ENCODE peak calls at places on chromosomes 16 and 17, in ten cellular contexts. One of them, this sample, is unnamed.

GRCh38 chr16:86252596-86252995 is 257.7 kb upstream of the FOXF1 start:
- DNase-seq in GM23248: peak
- DNase-seq in body of pancreas: no peak
- DNase-seq in heart left ventricle: no peak
- DNase-seq in mammary epithelial cell: peak
- DNase-seq in GM23338: peak
- DNase-seq in gastrocnemius medialis: no peak
- DNase-seq in sigmoid colon: no peak
- DNase-seq in lung: no peak
- DNase-seq in fibroblast of pulmonary artery: peak
- DNase-seq in this sample: no peak

GRCh38 chr17:35709874-35710273 is 21.6 kb upstream of the RASL10B start:
- DNase-seq in GM23248: peak
- DNase-seq in body of pancreas: no peak
- DNase-seq in heart left ventricle: no peak
- DNase-seq in mammary epithelial cell: no peak
- DNase-seq in GM23338: no peak
- DNase-seq in gastrocnemius medialis: no peak
- DNase-seq in sigmoid colon: no peak
- DNase-seq in lung: no peak
- DNase-seq in fibroblast of pulmonary artery: peak
- DNase-seq in this sample: no peak

GRCh38 chr16:57824880-57825279 is 22.6 kb upstream of the KIFC3 start:
- DNase-seq in GM23248: no peak
- DNase-seq in body of pancreas: no peak
- DNase-seq in heart left ventricle: no peak
- DNase-seq in mammary epithelial cell: peak
- DNase-seq in GM23338: peak
- DNase-seq in gastrocnemius medialis: no peak
- DNase-seq in sigmoid colon: no peak
- DNase-seq in lung: peak
- DNase-seq in fibroblast of pulmonary artery: no peak
- DNase-seq in this sample: no peak

GRCh38 chr17:76540381-76541300 is 797 bp downstream of the PRCD start:
- DNase-seq in GM23248: peak
- DNase-seq in body of pancreas: peak
- DNase-seq in heart left ventricle: peak
- DNase-seq in mammary epithelial cell: peak
- DNase-seq in GM23338: peak
- DNase-seq in gastrocnemius medialis: peak
- DNase-seq in sigmoid colon: peak
- DNase-seq in lung: peak
- DNase-seq in fibroblast of pulmonary artery: peak
- DNase-seq in this sample: peak

GRCh38 chr16:49660647-49661046 is 195.3 kb downstream of the ZNF423 start:
- DNase-seq in GM23248: no peak
- DNase-seq in body of pancreas: no peak
- DNase-seq in heart left ventricle: no peak
- DNase-seq in mammary epithelial cell: no peak
- DNase-seq in GM23338: no peak
- DNase-seq in gastrocnemius medialis: no peak
- DNase-seq in sigmoid colon: no peak
- DNase-seq in lung: no peak
- DNase-seq in fibroblast of pulmonary artery: no peak
- DNase-seq in this sample: no peak

GRCh38 chr17:2054740-2055493 is at the start of gene HIC1:
- DNase-seq in GM23248: peak
- DNase-seq in body of pancreas: peak
- DNase-seq in heart left ventricle: peak
- DNase-seq in mammary epithelial cell: peak
- DNase-seq in GM23338: peak
- DNase-seq in gastrocnemius medialis: peak
- DNase-seq in sigmoid colon: peak
- DNase-seq in lung: peak
- DNase-seq in fibroblast of pulmonary artery: peak
- DNase-seq in this sample: no peak

GRCh38 chr17:33438136-33438535 is 145.0 kb upstream of the ASIC2 start:
- DNase-seq in GM23248: no peak
- DNase-seq in body of pancreas: no peak
- DNase-seq in heart left ventricle: no peak
- DNase-seq in mammary epithelial cell: peak
- DNase-seq in GM23338: no peak
- DNase-seq in gastrocnemius medialis: no peak
- DNase-seq in sigmoid colon: no peak
- DNase-seq in lung: no peak
- DNase-seq in fibroblast of pulmonary artery: peak
- DNase-seq in this sample: no peak

GRCh38 chr16:23213831-23214230 is 31.3 kb downstream of the SCNN1G start:
- DNase-seq in GM23248: no peak
- DNase-seq in body of pancreas: no peak
- DNase-seq in heart left ventricle: no peak
- DNase-seq in mammary epithelial cell: no peak
- DNase-seq in GM23338: no peak
- DNase-seq in gastrocnemius medialis: no peak
- DNase-seq in sigmoid colon: no peak
- DNase-seq in lung: no peak
- DNase-seq in fibroblast of pulmonary artery: no peak
- DNase-seq in this sample: no peak

GRCh38 chr17:15092762-15093161 is 172.4 kb downstream of the PMP22 start:
- DNase-seq in GM23248: peak
- DNase-seq in body of pancreas: no peak
- DNase-seq in heart left ventricle: no peak
- DNase-seq in mammary epithelial cell: peak
- DNase-seq in GM23338: no peak
- DNase-seq in gastrocnemius medialis: no peak
- DNase-seq in sigmoid colon: no peak
- DNase-seq in lung: no peak
- DNase-seq in fibroblast of pulmonary artery: peak
- DNase-seq in this sample: peak

GRCh38 chr17:59331129-59331928 is at the start of gene YPEL2:
- DNase-seq in GM23248: peak
- DNase-seq in body of pancreas: peak
- DNase-seq in heart left ventricle: peak
- DNase-seq in mammary epithelial cell: peak
- DNase-seq in GM23338: peak
- DNase-seq in gastrocnemius medialis: peak
- DNase-seq in sigmoid colon: peak
- DNase-seq in lung: peak
- DNase-seq in fibroblast of pulmonary artery: peak
- DNase-seq in this sample: peak

GRCh38 chr17:59332890-59333377 is 1.5 kb downstream of the YPEL2 start:
- DNase-seq in GM23248: peak
- DNase-seq in body of pancreas: peak
- DNase-seq in heart left ventricle: no peak
- DNase-seq in mammary epithelial cell: no peak
- DNase-seq in GM23338: no peak
- DNase-seq in gastrocnemius medialis: peak
- DNase-seq in sigmoid colon: peak
- DNase-seq in lung: peak
- DNase-seq in fibroblast of pulmonary artery: peak
- DNase-seq in this sample: no peak

GRCh38 chr17:59331929-59332889 is 754 bp downstream of the YPEL2 start:
- DNase-seq in GM23248: peak
- DNase-seq in body of pancreas: peak
- DNase-seq in heart left ventricle: peak
- DNase-seq in mammary epithelial cell: peak
- DNase-seq in GM23338: peak
- DNase-seq in gastrocnemius medialis: peak
- DNase-seq in sigmoid colon: peak
- DNase-seq in lung: peak
- DNase-seq in fibroblast of pulmonary artery: peak
- DNase-seq in this sample: no peak

GRCh38 chr17:59335685-59336084 is 4.2 kb downstream of the YPEL2 start:
- DNase-seq in GM23248: no peak
- DNase-seq in body of pancreas: no peak
- DNase-seq in heart left ventricle: no peak
- DNase-seq in mammary epithelial cell: no peak
- DNase-seq in GM23338: no peak
- DNase-seq in gastrocnemius medialis: no peak
- DNase-seq in sigmoid colon: no peak
- DNase-seq in lung: no peak
- DNase-seq in fibroblast of pulmonary artery: no peak
- DNase-seq in this sample: no peak

GRCh38 chr17:59333845-59334244 is 2.4 kb downstream of the YPEL2 start:
- DNase-seq in GM23248: no peak
- DNase-seq in body of pancreas: no peak
- DNase-seq in heart left ventricle: no peak
- DNase-seq in mammary epithelial cell: no peak
- DNase-seq in GM23338: no peak
- DNase-seq in gastrocnemius medialis: no peak
- DNase-seq in sigmoid colon: no peak
- DNase-seq in lung: no peak
- DNase-seq in fibroblast of pulmonary artery: no peak
- DNase-seq in this sample: no peak
- H3K4me3 ChIP-seq in GM23248: no peak
- H3K4me3 ChIP-seq in body of pancreas: no peak
- H3K4me3 ChIP-seq in heart left ventricle: peak
- H3K4me3 ChIP-seq in mammary epithelial cell: no peak
- H3K4me3 ChIP-seq in GM23338: no peak
- H3K4me3 ChIP-seq in gastrocnemius medialis: peak
- H3K4me3 ChIP-seq in sigmoid colon: no peak
- H3K4me3 ChIP-seq in lung: no peak
- H3K4me3 ChIP-seq in fibroblast of pulmonary artery: no peak
- H3K4me3 ChIP-seq in this sample: no peak

DNA sequence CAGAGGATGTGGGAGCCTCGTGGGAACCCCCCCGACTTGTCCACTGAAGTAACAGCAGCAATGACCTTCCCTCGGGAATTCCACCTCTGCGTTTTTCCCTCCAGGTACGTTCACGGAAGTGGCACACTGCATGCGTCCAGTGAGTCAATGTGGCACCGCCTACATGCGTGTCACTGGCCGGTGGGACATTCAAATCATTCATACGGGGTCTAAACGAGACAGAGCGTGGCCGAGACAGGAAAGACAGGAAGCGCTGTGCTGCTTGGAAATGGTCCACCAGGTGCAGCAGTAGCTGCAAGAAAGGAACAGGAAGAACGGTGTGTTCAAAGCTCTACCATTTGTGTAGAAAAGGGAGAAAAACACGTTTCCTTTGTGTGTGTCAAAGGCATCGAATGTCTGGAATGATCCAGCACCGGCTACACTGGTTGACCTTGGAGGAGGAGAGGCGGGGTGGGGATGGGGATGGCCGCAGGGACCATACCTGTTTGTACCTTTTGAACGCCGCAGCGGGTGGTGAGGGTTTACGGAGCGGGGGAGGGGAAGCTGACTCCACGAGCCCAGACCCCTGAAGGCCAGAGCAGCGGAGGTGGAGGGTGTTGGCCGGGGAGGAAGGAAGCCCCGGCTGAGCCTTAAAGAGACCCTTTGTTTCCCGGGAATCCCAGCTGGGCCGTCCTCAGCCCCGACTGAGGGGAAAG is 1.7 kb upstream of the PGAP6 start:
- DNase-seq in GM23248: no peak
- DNase-seq in body of pancreas: peak
- DNase-seq in heart left ventricle: no peak
- DNase-seq in mammary epithelial cell: peak
- DNase-seq in GM23338: peak
- DNase-seq in gastrocnemius medialis: no peak
- DNase-seq in sigmoid colon: no peak
- DNase-seq in lung: no peak
- DNase-seq in fibroblast of pulmonary artery: no peak
- DNase-seq in this sample: no peak
- H3K4me3 ChIP-seq in GM23248: no peak
- H3K4me3 ChIP-seq in body of pancreas: no peak
- H3K4me3 ChIP-seq in heart left ventricle: peak
- H3K4me3 ChIP-seq in mammary epithelial cell: peak
- H3K4me3 ChIP-seq in GM23338: peak
- H3K4me3 ChIP-seq in gastrocnemius medialis: no peak
- H3K4me3 ChIP-seq in sigmoid colon: no peak
- H3K4me3 ChIP-seq in lung: no peak
- H3K4me3 ChIP-seq in fibroblast of pulmonary artery: peak
- H3K4me3 ChIP-seq in this sample: no peak

DNA sequence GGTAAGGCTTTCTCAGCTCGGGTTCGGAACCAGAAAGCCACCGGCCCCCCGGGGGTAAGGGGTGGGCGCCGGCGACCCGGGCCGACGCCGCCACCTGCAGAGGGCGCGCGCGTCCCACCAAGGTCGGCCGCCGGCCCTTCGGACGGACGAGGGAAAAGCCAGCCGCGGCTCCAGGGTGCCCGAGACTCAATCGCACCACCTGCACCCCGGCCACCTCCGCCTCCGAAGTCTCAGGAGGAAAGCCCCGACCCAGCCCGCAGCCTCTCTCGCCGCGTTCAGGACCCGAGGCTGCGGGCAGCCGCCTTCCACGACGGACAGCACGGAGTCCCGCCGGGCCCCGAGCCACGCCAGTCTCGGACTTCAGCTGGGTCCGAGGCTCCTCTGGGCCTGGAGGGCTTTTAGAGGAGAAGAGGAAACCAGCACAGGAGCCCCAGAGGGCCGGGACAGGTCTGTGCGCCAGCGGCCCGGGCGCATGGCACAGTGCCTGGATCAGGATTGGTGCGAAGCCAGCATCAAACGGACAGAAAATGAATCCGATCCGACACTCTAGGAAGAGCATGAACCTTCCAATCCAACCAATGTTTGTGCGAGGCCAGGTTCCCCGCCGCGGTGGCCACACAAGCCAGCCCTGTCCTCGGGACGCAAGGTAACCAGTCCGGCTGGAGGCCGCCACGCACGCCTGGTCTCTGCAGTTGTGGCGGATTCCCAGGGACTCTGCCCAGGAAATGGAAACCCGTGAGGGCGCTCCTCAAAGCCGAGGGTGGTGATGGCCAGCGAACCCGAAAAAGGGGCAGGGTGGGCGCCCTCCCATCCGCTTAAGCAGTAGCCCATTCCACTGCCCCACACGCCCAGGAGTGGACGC is 6.7 kb downstream of the CBX8 start:
- DNase-seq in GM23248: peak
- DNase-seq in body of pancreas: peak
- DNase-seq in heart left ventricle: no peak
- DNase-seq in mammary epithelial cell: no peak
- DNase-seq in GM23338: peak
- DNase-seq in gastrocnemius medialis: no peak
- DNase-seq in sigmoid colon: no peak
- DNase-seq in lung: no peak
- DNase-seq in fibroblast of pulmonary artery: no peak
- DNase-seq in this sample: no peak
- H3K4me3 ChIP-seq in GM23248: no peak
- H3K4me3 ChIP-seq in body of pancreas: no peak
- H3K4me3 ChIP-seq in heart left ventricle: peak
- H3K4me3 ChIP-seq in mammary epithelial cell: no peak
- H3K4me3 ChIP-seq in GM23338: peak
- H3K4me3 ChIP-seq in gastrocnemius medialis: no peak
- H3K4me3 ChIP-seq in sigmoid colon: no peak
- H3K4me3 ChIP-seq in lung: no peak
- H3K4me3 ChIP-seq in fibroblast of pulmonary artery: no peak
- H3K4me3 ChIP-seq in this sample: no peak

DNA sequence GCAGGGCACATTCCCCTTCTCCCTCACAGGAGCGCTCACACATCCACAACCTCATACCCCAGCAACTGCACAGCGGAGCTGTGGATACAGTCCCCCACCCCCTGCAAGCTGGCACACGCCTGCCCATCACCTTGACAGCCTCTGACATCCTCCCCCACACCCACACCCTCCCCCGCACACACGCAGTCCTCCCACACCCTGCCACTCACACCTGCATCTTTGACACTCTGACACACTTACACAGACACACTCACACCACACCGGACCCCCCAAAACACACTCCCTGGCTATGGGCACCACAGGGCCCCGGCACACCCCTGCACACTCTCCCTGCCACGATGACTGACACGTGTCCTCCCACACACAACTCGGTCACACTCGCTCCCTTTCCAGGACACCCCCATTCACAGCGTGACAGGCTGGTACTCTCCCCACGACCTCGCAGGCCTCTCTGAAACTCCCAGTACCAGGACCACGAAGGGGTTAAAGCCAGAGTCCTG is 531 bp upstream of the PPP1R1B start:
- DNase-seq in GM23248: no peak
- DNase-seq in body of pancreas: no peak
- DNase-seq in heart left ventricle: no peak
- DNase-seq in mammary epithelial cell: no peak
- DNase-seq in GM23338: no peak
- DNase-seq in gastrocnemius medialis: no peak
- DNase-seq in sigmoid colon: no peak
- DNase-seq in lung: no peak
- DNase-seq in fibroblast of pulmonary artery: no peak
- DNase-seq in this sample: no peak
- H3K4me3 ChIP-seq in GM23248: peak
- H3K4me3 ChIP-seq in body of pancreas: no peak
- H3K4me3 ChIP-seq in heart left ventricle: no peak
- H3K4me3 ChIP-seq in mammary epithelial cell: no peak
- H3K4me3 ChIP-seq in GM23338: peak
- H3K4me3 ChIP-seq in gastrocnemius medialis: no peak
- H3K4me3 ChIP-seq in sigmoid colon: no peak
- H3K4me3 ChIP-seq in lung: no peak
- H3K4me3 ChIP-seq in fibroblast of pulmonary artery: no peak
- H3K4me3 ChIP-seq in this sample: no peak

This sample was measured in HFF-Myc.